ENCODE peak calls at places on chromosomes 1 and 21, in four cellular contexts. One of them, this sample, is unnamed.

GRCh38 chr1:22174446-22174845 is 31.5 kb upstream of the WNT4 start:
- DNase-seq in HL-60: no peak
- DNase-seq in GM12878: no peak
- DNase-seq in K562: peak
- DNase-seq in this sample: no peak

GRCh38 chr1:219529116-219529515 is 83.8 kb downstream of the ZC3H11B start:
- DNase-seq in GM12878: no peak
- DNase-seq in HL-60: no peak
- DNase-seq in K562: no peak
- DNase-seq in this sample: no peak

GRCh38 chr1:11961230-11961629 is 19.0 kb upstream of the MFN2 start:
- DNase-seq in K562: no peak
- DNase-seq in HL-60: no peak
- DNase-seq in GM12878: no peak
- DNase-seq in this sample: no peak

GRCh38 chr1:160708821-160709220 is 2.8 kb downstream of the CD48 start:
- DNase-seq in K562: no peak
- DNase-seq in GM12878: no peak
- DNase-seq in HL-60: no peak
- DNase-seq in this sample: no peak

GRCh38 chr21:37563641-37564340 is 197.2 kb downstream of the DYRK1A start:
- DNase-seq in K562: peak
- DNase-seq in HL-60: peak
- DNase-seq in GM12878: peak
- DNase-seq in this sample: peak

GRCh38 chr21:34609951-34610549 is 4.9 kb downstream of the RCAN1 start:
- DNase-seq in HL-60: no peak
- DNase-seq in K562: no peak
- DNase-seq in GM12878: no peak
- DNase-seq in this sample: no peak

GRCh38 chr1:8082945-8083344 is 56.8 kb upstream of the ERRFI1 start:
- DNase-seq in GM12878: no peak
- DNase-seq in K562: no peak
- DNase-seq in HL-60: no peak
- DNase-seq in this sample: no peak

GRCh38 chr1:32494196-32494595 is 29.3 kb downstream of the ZBTB8B start:
- DNase-seq in HL-60: no peak
- DNase-seq in K562: no peak
- DNase-seq in GM12878: no peak
- DNase-seq in this sample: no peak

GRCh38 chr1:147077523-147077922 is 94.7 kb downstream of the PRKAB2 start:
- DNase-seq in HL-60: no peak
- DNase-seq in GM12878: no peak
- DNase-seq in K562: no peak
- DNase-seq in this sample: no peak

GRCh38 chr1:57966751-57967406 is 543.0 kb upstream of the DAB1 start:
- DNase-seq in HL-60: no peak
- DNase-seq in K562: no peak
- DNase-seq in GM12878: no peak
- DNase-seq in this sample: no peak

GRCh38 chr1:65230741-65231439 is 78.5 kb upstream of the DNAJC6 start:
- DNase-seq in K562: peak
- DNase-seq in GM12878: no peak
- DNase-seq in HL-60: no peak
- DNase-seq in this sample: no peak

GRCh38 chr1:59223943-59224639 is 72.8 kb upstream of the FGGY start:
- DNase-seq in HL-60: no peak
- DNase-seq in GM12878: no peak
- DNase-seq in K562: no peak
- DNase-seq in this sample: no peak

GRCh38 chr1:150764617-150765090 is 924 bp downstream of the CTSS start:
- DNase-seq in K562: no peak
- DNase-seq in HL-60: no peak
- DNase-seq in GM12878: no peak
- DNase-seq in this sample: no peak

GRCh38 chr1:236326432-236326831 is 44.7 kb upstream of the ERO1B start:
- DNase-seq in K562: no peak
- DNase-seq in GM12878: no peak
- DNase-seq in HL-60: no peak
- DNase-seq in this sample: no peak

GRCh38 chr21:26715878-26716506 is 129.2 kb downstream of the ADAMTS1 start:
- DNase-seq in K562: peak
- DNase-seq in HL-60: peak
- DNase-seq in GM12878: no peak
- DNase-seq in this sample: peak

GRCh38 chr1:110339427-110340206 is 440 bp downstream of the RBM15 start:
- DNase-seq in K562: peak
- DNase-seq in GM12878: no peak
- DNase-seq in HL-60: peak
- DNase-seq in this sample: peak

GRCh38 chr1:67213164-67213563 is 46.9 kb downstream of the IL23R start:
- DNase-seq in GM12878: no peak
- DNase-seq in HL-60: no peak
- DNase-seq in K562: peak
- DNase-seq in this sample: no peak

GRCh38 chr1:41533016-41533730 is 48.7 kb upstream of the EDN2 start:
- DNase-seq in GM12878: no peak
- DNase-seq in HL-60: no peak
- DNase-seq in K562: no peak
- DNase-seq in this sample: no peak

GRCh38 chr1:85992756-85993155 is 163.8 kb downstream of the COL24A1 start:
- DNase-seq in HL-60: no peak
- DNase-seq in GM12878: no peak
- DNase-seq in K562: no peak
- DNase-seq in this sample: no peak

GRCh38 chr1:93874025-93874651 is 4.9 kb downstream of the DNTTIP2 start:
- DNase-seq in K562: no peak
- DNase-seq in GM12878: no peak
- DNase-seq in HL-60: no peak
- DNase-seq in this sample: no peak

GRCh38 chr1:165452336-165453130 is 7.6 kb upstream of the RXRG start:
- DNase-seq in GM12878: no peak
- DNase-seq in K562: no peak
- DNase-seq in HL-60: no peak
- DNase-seq in this sample: no peak

GRCh38 chr1:178263341-178263740 is 169.4 kb downstream of the RASAL2 start:
- DNase-seq in GM12878: no peak
- DNase-seq in HL-60: no peak
- DNase-seq in K562: no peak
- DNase-seq in this sample: no peak

GRCh38 chr1:92599184-92599583 is 112.5 kb upstream of the GFI1 start:
- DNase-seq in HL-60: no peak
- DNase-seq in GM12878: no peak
- DNase-seq in K562: no peak
- DNase-seq in this sample: no peak

GRCh38 chr21:37974081-37974480 is 57.8 kb upstream of the KCNJ6 start:
- DNase-seq in K562: no peak
- DNase-seq in HL-60: no peak
- DNase-seq in GM12878: no peak
- DNase-seq in this sample: no peak

GRCh38 chr1:200985481-200985880 is 38.0 kb downstream of the KIF21B start:
- DNase-seq in HL-60: no peak
- DNase-seq in K562: no peak
- DNase-seq in GM12878: no peak
- DNase-seq in this sample: no peak

GRCh38 chr1:241840164-241840563 is 7.8 kb upstream of the EXO1 start:
- DNase-seq in GM12878: no peak
- DNase-seq in HL-60: no peak
- DNase-seq in K562: no peak
- DNase-seq in this sample: no peak

GRCh38 chr1:33609739-33610138 is 137.3 kb downstream of the ZSCAN20 start:
- DNase-seq in HL-60: no peak
- DNase-seq in GM12878: no peak
- DNase-seq in K562: no peak
- DNase-seq in this sample: no peak

GRCh38 chr1:165943198-165943597 is 115.8 kb downstream of the UCK2 start:
- DNase-seq in GM12878: no peak
- DNase-seq in HL-60: no peak
- DNase-seq in K562: no peak
- DNase-seq in this sample: peak

GRCh38 chr21:43645987-43646386 is 13.3 kb downstream of the HSF2BP start:
- DNase-seq in K562: peak
- DNase-seq in GM12878: no peak
- DNase-seq in HL-60: no peak
- DNase-seq in this sample: no peak

GRCh38 chr1:3346478-3346877 is 108.0 kb upstream of the ARHGEF16 start:
- DNase-seq in GM12878: no peak
- DNase-seq in K562: no peak
- DNase-seq in HL-60: no peak
- DNase-seq in this sample: no peak

GRCh38 chr1:29709711-29710169 is 473.4 kb downstream of the PTPRU start:
- DNase-seq in GM12878: no peak
- DNase-seq in HL-60: no peak
- DNase-seq in K562: no peak
- DNase-seq in this sample: no peak

GRCh38 chr1:220274122-220274855 is 2.0 kb upstream of the RAB3GAP2 start:
- DNase-seq in K562: no peak
- DNase-seq in GM12878: no peak
- DNase-seq in HL-60: peak
- DNase-seq in this sample: no peak

GRCh38 chr1:56709269-56709880 is 64.3 kb downstream of the PRKAA2 start:
- DNase-seq in HL-60: no peak
- DNase-seq in GM12878: no peak
- DNase-seq in K562: peak
- DNase-seq in this sample: no peak

GRCh38 chr1:195053478-195053877 is 1554.8 kb downstream of the KCNT2 start:
- DNase-seq in K562: no peak
- DNase-seq in GM12878: no peak
- DNase-seq in HL-60: no peak
- DNase-seq in this sample: no peak

GRCh38 chr1:209688746-209689234 is 13.6 kb downstream of the G0S2 start:
- DNase-seq in HL-60: no peak
- DNase-seq in K562: no peak
- DNase-seq in GM12878: no peak
- DNase-seq in this sample: no peak

GRCh38 chr1:9653195-9653782 is 1.8 kb downstream of the PIK3CD start:
- DNase-seq in K562: no peak
- DNase-seq in HL-60: no peak
- DNase-seq in GM12878: no peak
- DNase-seq in this sample: no peak

GRCh38 chr1:9652379-9653194 is 1.1 kb downstream of the PIK3CD start:
- DNase-seq in GM12878: no peak
- DNase-seq in HL-60: no peak
- DNase-seq in K562: peak
- DNase-seq in this sample: no peak

GRCh38 chr1:9653783-9654517 is 2.4 kb downstream of the PIK3CD start:
- DNase-seq in HL-60: no peak
- DNase-seq in GM12878: no peak
- DNase-seq in K562: no peak
- DNase-seq in this sample: no peak

GRCh38 chr1:9651220-9651564 is 339 bp upstream of the PIK3CD start:
- DNase-seq in GM12878: no peak
- DNase-seq in K562: no peak
- DNase-seq in HL-60: no peak
- DNase-seq in this sample: no peak

GRCh38 chr1:9651565-9652378 is at the start of gene PIK3CD:
- DNase-seq in HL-60: no peak
- DNase-seq in K562: peak
- DNase-seq in GM12878: no peak
- DNase-seq in this sample: no peak
- TF ChIP-seq POLR2AphosphoS5 in HL-60: peak
- TF ChIP-seq POLR2AphosphoS5 in K562: no peak
- TF ChIP-seq POLR2AphosphoS5 in GM12878: peak
- TF ChIP-seq POLR2AphosphoS5 in this sample: no peak

GRCh38 chr1:158506369-158506987 is 34.5 kb downstream of the OR10R2 start:
- DNase-seq in GM12878: peak
- DNase-seq in HL-60: no peak
- DNase-seq in K562: peak
- DNase-seq in this sample: no peak
- TF ChIP-seq SPI1 in GM12878: no peak
- TF ChIP-seq SPI1 in HL-60: no peak
- TF ChIP-seq SPI1 in K562: no peak
- TF ChIP-seq SPI1 in this sample: no peak

DNA sequence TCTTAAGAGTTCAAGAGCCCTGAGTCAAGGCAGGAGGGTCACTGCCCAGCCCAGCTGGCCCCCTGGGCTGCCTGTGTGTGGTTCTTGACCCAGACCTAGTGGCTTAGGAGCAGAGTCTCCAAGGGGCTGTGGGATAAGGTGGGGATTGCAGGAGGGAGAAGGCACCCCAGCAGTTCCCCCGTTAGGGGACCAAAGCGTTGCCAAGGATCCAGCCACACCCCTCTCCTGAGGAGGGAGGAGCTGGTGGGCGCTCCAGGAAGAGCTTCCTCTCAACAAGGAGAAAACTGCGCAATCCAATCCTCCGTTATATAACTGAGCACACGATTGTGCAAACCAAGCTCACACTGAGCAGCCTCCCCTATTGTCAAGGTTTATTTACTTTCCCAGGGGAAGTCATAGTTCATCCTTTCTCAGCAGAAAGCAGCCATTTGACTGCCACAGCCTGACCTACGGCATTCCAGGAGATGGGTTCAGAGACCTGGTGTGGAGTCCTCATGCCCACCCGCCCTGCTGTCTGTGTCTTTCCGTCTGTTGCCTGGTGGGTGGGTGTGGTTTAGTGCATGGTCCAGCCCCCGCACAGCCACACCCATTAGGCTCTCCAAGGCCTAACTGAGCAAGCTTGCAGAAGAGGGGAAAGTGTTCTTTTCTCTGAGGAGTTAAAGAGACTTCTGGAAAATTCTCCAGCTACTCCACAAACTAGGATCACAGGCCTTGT is 3.5 kb downstream of the EPHX1 start:
- DNase-seq in HL-60: peak
- DNase-seq in GM12878: no peak
- DNase-seq in K562: peak
- DNase-seq in this sample: no peak
- TF ChIP-seq POLR2AphosphoS5 in HL-60: peak
- TF ChIP-seq POLR2AphosphoS5 in GM12878: no peak
- TF ChIP-seq POLR2AphosphoS5 in K562: no peak
- TF ChIP-seq POLR2AphosphoS5 in this sample: no peak

DNA sequence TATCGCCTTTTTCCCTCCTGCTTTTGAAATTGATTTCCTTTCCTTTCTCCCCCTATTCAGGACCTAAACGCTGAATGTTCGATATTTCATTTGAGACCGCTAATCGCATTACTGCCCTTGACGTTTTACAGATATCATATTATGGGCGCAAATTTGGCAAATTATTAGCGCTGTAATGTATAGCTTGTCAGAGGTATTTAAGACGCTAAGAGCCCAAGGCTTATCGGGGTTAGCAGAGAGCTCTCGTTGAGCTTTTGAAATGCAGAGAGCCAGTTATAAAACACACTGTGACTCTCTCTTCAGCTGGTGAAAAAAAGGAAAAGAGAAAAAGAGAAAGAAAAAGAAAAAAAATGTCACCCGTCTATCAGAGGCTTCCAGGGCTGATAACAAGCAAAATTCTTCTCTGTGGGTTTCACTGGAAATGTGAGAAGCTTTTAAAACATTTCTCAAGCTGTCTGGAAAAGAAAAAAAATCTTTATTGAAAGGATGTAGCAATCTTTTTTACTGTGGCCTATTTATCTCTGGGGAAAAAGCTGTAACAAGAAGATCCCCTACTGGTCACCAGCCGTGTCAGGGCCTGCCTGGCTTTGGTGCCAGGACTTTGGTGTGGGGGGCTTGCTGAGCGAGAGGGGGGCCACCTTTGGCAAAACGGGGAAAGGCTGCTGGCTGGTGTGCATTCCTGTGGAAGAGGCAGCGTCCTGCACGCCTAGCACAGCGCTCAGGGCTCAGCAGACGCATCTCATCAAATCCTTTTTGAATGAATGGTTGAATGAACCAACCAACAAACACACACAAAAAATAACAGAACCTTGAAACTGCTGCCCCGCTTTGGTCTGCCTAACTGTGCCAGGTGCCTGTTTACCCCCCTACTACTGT is 119.8 kb downstream of the RNF220 start:
- DNase-seq in K562: no peak
- DNase-seq in GM12878: no peak
- DNase-seq in HL-60: no peak
- DNase-seq in this sample: no peak
- TF ChIP-seq SPI1 in K562: no peak
- TF ChIP-seq SPI1 in GM12878: no peak
- TF ChIP-seq SPI1 in HL-60: no peak
- TF ChIP-seq SPI1 in this sample: no peak

This sample was measured in GM12891.